ENCODE peak calls at places on chromosomes 13 and 19, in five cellular contexts. R is spleen, N is breast epithelium, H is prostate gland, E is GM12878. J is an unnamed sample. For H3K4me1, the result is how much of the 10 kb centered on the place peaks cover.

GRCh38 chr13:66803013-66803739 is 427.0 kb downstream of the PCDH9 start:
- DNase-seq in R (no peak), N (no peak), H (no peak), E (no peak), J (no peak)

GRCh38 chr13:30148171-30148754 is 159.1 kb downstream of the KATNAL1 start:
- DNase-seq in R (peak), N (no peak), H (no peak), E (no peak), J (no peak)

GRCh38 chr13:101433895-101434294 is 17.6 kb upstream of the NALCN start:
- DNase-seq in R (no peak), N (no peak), H (no peak), E (no peak), J (no peak)

GRCh38 chr19:10718205-10719196 is 622 bp downstream of the DNM2 start:
- DNase-seq in R (peak), N (no peak), H (no peak), E (no peak), J (no peak)

GRCh38 chr19:46191972-46192371 is 37.6 kb upstream of the IGFL1 start:
- DNase-seq in R (no peak), N (no peak), H (no peak), E (no peak), J (no peak)

GRCh38 chr13:114045113-114045735 is 71.3 kb upstream of the C13orf46 start:
- DNase-seq in R (no peak), N (no peak), H (no peak), E (no peak), J (no peak)

GRCh38 chr13:95128045-95128643 is 173.1 kb downstream of the ABCC4 start:
- DNase-seq in R (no peak), N (no peak), H (no peak), E (no peak), J (no peak)

GRCh38 chr13:51477149-51477548 is 24.3 kb upstream of the INTS6 start:
- DNase-seq in R (no peak), N (no peak), H (no peak), E (no peak), J (no peak)

GRCh38 chr19:3899531-3900294 is 19.2 kb downstream of the ATCAY start:
- DNase-seq in R (no peak), N (no peak), H (no peak), E (no peak), J (no peak)

GRCh38 chr13:39364797-39365468 is 238.1 kb downstream of the LHFPL6 start:
- DNase-seq in R (no peak), N (no peak), H (no peak), E (no peak), J (no peak)

GRCh38 chr13:110680852-110681251 is 25.1 kb downstream of the CARS2 start:
- DNase-seq in R (peak), N (no peak), H (no peak), E (no peak), J (no peak)

GRCh38 chr19:56423276-56423984 is 19.3 kb downstream of the ZNF583 start:
- DNase-seq in R (no peak), N (no peak), H (no peak), E (no peak), J (no peak)

GRCh38 chr19:10517361-10517759 is at the start of gene S1PR5:
- DNase-seq in R (no peak), N (no peak), H (no peak), E (no peak), J (no peak)

GRCh38 chr13:108269601-108270328 is at the start of gene TNFSF13B:
- DNase-seq in R (peak), N (no peak), H (no peak), E (peak), J (no peak)

GRCh38 chr13:36131215-36131930 is at the start of gene DCLK1:
- DNase-seq in R (no peak), N (no peak), H (peak), E (no peak), J (no peak)
- H3K4me3 ChIP-seq in R (peak), N (peak), H (peak), E (no peak), J (peak)

GRCh38 chr13:33797622-33798021 is 20.3 kb upstream of the RFC3 start:
- DNase-seq in R (no peak), N (no peak), H (no peak), E (no peak), J (no peak)

GRCh38 chr13:33796095-33796494 is 21.9 kb upstream of the RFC3 start:
- DNase-seq in R (no peak), N (no peak), H (no peak), E (no peak), J (no peak)

GRCh38 chr13:33798023-33798422 is 19.9 kb upstream of the RFC3 start:
- DNase-seq in R (no peak), N (no peak), H (no peak), E (no peak), J (no peak)

GRCh38 chr13:33799950-33800592 is 17.9 kb upstream of the RFC3 start:
- DNase-seq in R (no peak), N (no peak), H (no peak), E (no peak), J (no peak)

DNA sequence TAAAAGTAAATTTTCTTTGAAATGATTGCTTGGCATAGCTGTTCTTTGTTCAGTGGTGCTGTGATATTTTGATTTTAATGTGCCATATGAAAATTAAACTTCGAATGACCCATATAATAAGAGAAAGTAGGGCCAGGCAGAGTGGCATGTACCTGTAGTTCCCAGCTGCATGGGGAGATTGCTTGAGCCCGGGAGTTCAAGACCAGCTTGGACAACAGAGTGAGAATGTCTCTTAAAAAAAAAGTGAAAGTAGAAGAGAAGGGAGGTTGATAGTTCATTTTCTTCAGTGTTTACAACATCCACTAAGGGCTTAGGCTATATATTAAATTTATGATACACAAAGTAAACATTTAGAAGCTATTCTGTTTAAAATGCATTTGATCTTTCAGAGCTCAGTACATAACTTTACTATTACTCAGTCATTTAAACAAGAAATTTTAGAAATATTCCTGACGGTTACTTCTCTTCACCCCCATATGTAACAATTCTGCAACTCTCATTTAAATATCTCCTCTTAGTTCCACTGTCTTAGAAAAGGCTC is 17.2 kb upstream of the RFC3 start:
- DNase-seq in R (no peak), N (no peak), H (no peak), E (no peak), J (no peak)
- H3K4me1 ChIP-seq in R (under half), N (under half), H (under half), E (under half), J (under half)

DNA sequence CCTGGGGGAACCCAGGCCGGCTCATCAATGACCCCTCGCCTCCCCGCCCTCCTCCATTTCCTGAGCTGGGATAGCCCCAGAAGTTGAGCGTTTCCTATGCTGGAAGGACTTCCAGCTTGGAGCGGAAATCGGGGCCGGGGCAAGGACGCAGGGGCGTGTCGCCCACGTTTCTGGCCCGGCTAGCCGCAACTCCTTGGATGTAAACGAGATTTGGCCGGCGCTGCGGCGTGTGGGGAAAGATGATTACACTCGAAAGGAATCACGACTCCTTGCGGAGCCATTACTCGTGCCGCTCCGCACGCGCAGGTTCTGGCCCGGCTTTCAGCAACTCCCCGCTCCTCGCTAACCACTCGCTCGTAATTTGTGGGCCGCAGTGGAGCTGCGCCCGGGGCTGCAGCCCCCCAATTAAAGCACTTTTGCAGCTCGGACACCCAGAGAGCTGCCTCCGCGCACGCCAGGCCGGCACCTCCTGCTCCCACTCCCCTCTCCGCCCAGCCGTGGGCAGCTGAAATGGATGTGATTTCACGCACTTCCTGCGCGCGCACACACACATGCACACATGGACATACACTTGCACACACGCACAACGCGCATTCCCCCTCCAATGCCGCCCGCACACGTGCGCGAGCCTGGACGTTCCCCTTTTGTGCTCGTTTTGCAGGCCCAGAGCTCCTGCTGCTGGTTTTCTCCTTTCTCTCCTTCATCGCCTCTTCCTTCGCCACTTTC is 15.7 kb downstream of the ZIC5 start:
- DNase-seq in R (no peak), N (no peak), H (no peak), E (no peak), J (no peak)
- TF ChIP-seq POLR2AphosphoS5 in R (peak), N (no peak), H (no peak), E (no peak), J (no peak)

DNA sequence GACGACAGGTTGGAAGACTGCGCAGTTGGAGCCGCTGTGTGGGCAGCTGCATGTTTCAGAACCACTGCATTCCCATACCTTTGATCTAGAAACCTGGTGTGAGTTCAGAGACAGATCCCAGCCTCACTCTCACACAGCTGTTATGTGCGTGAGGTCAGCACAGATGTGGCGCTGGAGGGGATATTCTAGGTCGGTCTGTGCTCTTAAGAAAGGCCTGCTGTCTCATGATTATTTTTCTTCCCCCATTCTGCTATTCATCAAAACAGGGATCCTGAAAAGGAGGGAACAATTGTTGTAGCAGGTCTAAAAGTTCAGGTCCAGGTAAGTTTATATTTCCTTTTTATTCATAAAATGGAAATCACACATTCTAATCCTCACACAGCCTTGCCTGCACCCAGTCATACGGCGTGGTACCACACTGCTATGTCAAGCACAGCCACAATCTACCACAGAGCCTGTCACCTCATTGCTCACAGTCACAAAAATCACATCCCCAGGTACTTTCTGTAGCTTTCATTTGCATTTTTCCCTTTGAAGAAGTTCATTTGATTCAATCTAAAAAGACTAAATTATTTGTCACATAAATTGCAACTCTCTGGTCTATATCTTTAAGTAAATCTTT is 846 bp downstream of the ZNF546 start:
- DNase-seq in R (no peak), N (no peak), H (no peak), E (no peak), J (no peak)
- H3K4me3 ChIP-seq in R (peak), N (peak), H (peak), E (peak), J (peak)